ENCODE peak calls at places on chromosomes 13 and 19, in four cellular contexts. T, L, S and A are unnamed samples.

GRCh38 chr13:34391071-34391470 is 551.0 kb upstream of the NBEA start:
- DNase-seq in T (peak; percentile 33), L (peak; percentile 76), S (no peak), A (peak; percentile 56)

GRCh38 chr13:114074671-114075315 is 57.6 kb downstream of the RASA3 start:
- DNase-seq in T (no peak), L (no peak), S (no peak), A (no peak)

GRCh38 chr13:91368676-91369425 is 21.4 kb downstream of the MIR17HG start:
- DNase-seq in T (no peak), L (no peak), S (no peak), A (no peak)

GRCh38 chr19:2048959-2049740 is 1.9 kb downstream of the MKNK2 start:
- DNase-seq in T (no peak), L (no peak), S (peak; percentile 80), A (no peak)

GRCh38 chr13:39159393-39159792 is 121.1 kb downstream of the NHLRC3 start:
- DNase-seq in T (no peak), L (no peak), S (no peak), A (no peak)

GRCh38 chr13:67736646-67737420 is 506.7 kb upstream of the PCDH9 start:
- DNase-seq in T (peak; percentile 90), L (no peak), S (peak; percentile 51), A (peak; percentile 5)

GRCh38 chr13:98471895-98472294 is 105.0 kb downstream of the STK24 start:
- DNase-seq in T (no peak), L (no peak), S (no peak), A (no peak)

GRCh38 chr19:45668342-45668871 is 386 bp downstream of the GIPR start:
- DNase-seq in T (no peak), L (no peak), S (no peak), A (no peak)

GRCh38 chr19:30069535-30070197 is 127.6 kb downstream of the URI1 start:
- DNase-seq in T (no peak), L (no peak), S (no peak), A (no peak)